ENCODE peak calls at places on chromosomes 7 and 10, in seven cellular contexts. One of them, this sample, is unnamed.

GRCh38 chr7:127588019-127588696 is at the start of gene ARF5:
- DNase-seq in EH: peak; percentile 87
- DNase-seq in HCT116: peak; percentile 49
- DNase-seq in posterior cingulate gyrus: peak; percentile 85
- DNase-seq in nucleus accumbens: peak; percentile 86
- DNase-seq in WERI-Rb-1: peak; percentile 85
- DNase-seq in AG08396: peak; percentile 98
- DNase-seq in this sample: peak; percentile 62

GRCh38 chr10:86306628-86307278 is 59.8 kb downstream of the GRID1 start:
- DNase-seq in posterior cingulate gyrus: no peak
- DNase-seq in AG08396: peak; percentile 38
- DNase-seq in nucleus accumbens: no peak
- DNase-seq in HCT116: no peak
- DNase-seq in WERI-Rb-1: no peak
- DNase-seq in EH: peak; percentile 39
- DNase-seq in this sample: peak; percentile 3

GRCh38 chr7:47403341-47403866 is 178.5 kb downstream of the TNS3 start:
- DNase-seq in posterior cingulate gyrus: no peak
- DNase-seq in nucleus accumbens: no peak
- DNase-seq in AG08396: no peak
- DNase-seq in HCT116: no peak
- DNase-seq in WERI-Rb-1: no peak
- DNase-seq in EH: no peak
- DNase-seq in this sample: peak; percentile 92

GRCh38 chr7:108736266-108736891 is 166.7 kb downstream of the DNAJB9 start:
- DNase-seq in WERI-Rb-1: no peak
- DNase-seq in HCT116: no peak
- DNase-seq in posterior cingulate gyrus: no peak
- DNase-seq in nucleus accumbens: no peak
- DNase-seq in AG08396: no peak
- DNase-seq in EH: no peak
- DNase-seq in this sample: no peak

GRCh38 chr10:5559642-5560141 is 34.9 kb downstream of the CALML3 start:
- DNase-seq in EH: peak; percentile 93
- DNase-seq in nucleus accumbens: no peak
- DNase-seq in AG08396: peak; percentile 76
- DNase-seq in posterior cingulate gyrus: peak; percentile 28
- DNase-seq in WERI-Rb-1: no peak
- DNase-seq in HCT116: no peak
- DNase-seq in this sample: no peak

GRCh38 chr10:27372095-27372494 is 131.5 kb upstream of the ACBD5 start:
- DNase-seq in WERI-Rb-1: no peak
- DNase-seq in nucleus accumbens: no peak
- DNase-seq in AG08396: no peak
- DNase-seq in HCT116: no peak
- DNase-seq in posterior cingulate gyrus: no peak
- DNase-seq in EH: no peak
- DNase-seq in this sample: no peak

GRCh38 chr7:92056276-92056675 is 78.0 kb downstream of the CYP51A1 start:
- DNase-seq in posterior cingulate gyrus: no peak
- DNase-seq in AG08396: no peak
- DNase-seq in EH: no peak
- DNase-seq in HCT116: no peak
- DNase-seq in nucleus accumbens: no peak
- DNase-seq in WERI-Rb-1: no peak
- DNase-seq in this sample: no peak

GRCh38 chr7:22542669-22543068 is 42.7 kb upstream of the STEAP1B start:
- DNase-seq in EH: no peak
- DNase-seq in nucleus accumbens: no peak
- DNase-seq in WERI-Rb-1: no peak
- DNase-seq in AG08396: no peak
- DNase-seq in posterior cingulate gyrus: no peak
- DNase-seq in HCT116: no peak
- DNase-seq in this sample: no peak

GRCh38 chr10:78656815-78657621 is 411.7 kb upstream of the ZMIZ1 start:
- DNase-seq in EH: no peak
- DNase-seq in posterior cingulate gyrus: peak; percentile 50
- DNase-seq in nucleus accumbens: peak; percentile 35
- DNase-seq in HCT116: no peak
- DNase-seq in WERI-Rb-1: no peak
- DNase-seq in AG08396: no peak
- DNase-seq in this sample: no peak

GRCh38 chr10:107031981-107032699 is 132.4 kb downstream of the SORCS1 start:
- DNase-seq in HCT116: no peak
- DNase-seq in posterior cingulate gyrus: no peak
- DNase-seq in AG08396: no peak
- DNase-seq in nucleus accumbens: no peak
- DNase-seq in WERI-Rb-1: no peak
- DNase-seq in EH: no peak
- DNase-seq in this sample: peak; percentile 96

GRCh38 chr7:56033671-56034432 is 17.4 kb downstream of the PSPH start:
- DNase-seq in nucleus accumbens: peak; percentile 6
- DNase-seq in posterior cingulate gyrus: peak; percentile 62
- DNase-seq in EH: peak; percentile 74
- DNase-seq in AG08396: peak; percentile 66
- DNase-seq in WERI-Rb-1: peak; percentile 92
- DNase-seq in HCT116: peak; percentile 37
- DNase-seq in this sample: peak; percentile 57

GRCh38 chr10:92573091-92573797 is 649 bp downstream of the IDE start:
- DNase-seq in WERI-Rb-1: peak; percentile 40
- DNase-seq in EH: peak; percentile 57
- DNase-seq in nucleus accumbens: no peak
- DNase-seq in posterior cingulate gyrus: peak; percentile 6
- DNase-seq in HCT116: no peak
- DNase-seq in AG08396: peak; percentile 59
- DNase-seq in this sample: peak; percentile 35

GRCh38 chr10:113867904-113868303 is 13.4 kb downstream of the NHLRC2 start:
- DNase-seq in WERI-Rb-1: no peak
- DNase-seq in EH: no peak
- DNase-seq in posterior cingulate gyrus: no peak
- DNase-seq in nucleus accumbens: no peak
- DNase-seq in AG08396: no peak
- DNase-seq in HCT116: no peak
- DNase-seq in this sample: no peak

GRCh38 chr7:128391805-128392204 is 18.0 kb downstream of the IMPDH1 start:
- DNase-seq in nucleus accumbens: no peak
- DNase-seq in WERI-Rb-1: no peak
- DNase-seq in posterior cingulate gyrus: no peak
- DNase-seq in AG08396: no peak
- DNase-seq in HCT116: no peak
- DNase-seq in EH: no peak
- DNase-seq in this sample: no peak